ENCODE peak calls at places on chromosomes 13 and 19, in eight cellular contexts. N, Q, V, P, Y, J, A and C are unnamed samples.

GRCh38 chr19:47494729-47495128 is 10.7 kb upstream of the KPTN start:
- DNase-seq in N (no peak), Q (no peak), V (no peak), P (no peak), Y (no peak), J (no peak), A (no peak), C (peak; percentile 69)

GRCh38 chr13:80141114-80141849 is 199.6 kb downstream of the SPRY2 start:
- DNase-seq in N (peak; percentile 24), Q (no peak), V (no peak), P (peak; percentile 49), Y (no peak), J (no peak), A (peak; percentile 63), C (no peak)

GRCh38 chr13:49098198-49098597 is 121.9 kb upstream of the MLNR start:
- DNase-seq in N (peak; percentile 85), Q (peak; percentile 79), V (no peak), P (peak; percentile 86), Y (no peak), J (no peak), A (peak; percentile 38), C (no peak)

GRCh38 chr19:13633522-13633922 is 127.2 kb upstream of the CACNA1A start:
- DNase-seq in N (no peak), Q (no peak), V (no peak), P (no peak), Y (no peak), J (no peak), A (no peak), C (no peak)

GRCh38 chr19:10454267-10454666 is 33.9 kb downstream of the PDE4A start:
- DNase-seq in N (no peak), Q (no peak), V (no peak), P (no peak), Y (no peak), J (no peak), A (no peak), C (peak; percentile 57)

GRCh38 chr19:21308778-21309177 is 20.4 kb downstream of the ZNF708 start:
- DNase-seq in N (no peak), Q (no peak), V (no peak), P (no peak), Y (no peak), J (no peak), A (no peak), C (no peak)

GRCh38 chr13:35994131-35994966 is 136.8 kb downstream of the DCLK1 start:
- DNase-seq in N (peak; percentile 45), Q (peak; percentile 66), V (no peak), P (peak; percentile 84), Y (no peak), J (no peak), A (peak; percentile 92), C (no peak)

GRCh38 chr13:107743983-107744382 is 471.4 kb downstream of the LIG4 start:
- DNase-seq in N (no peak), Q (no peak), V (no peak), P (no peak), Y (no peak), J (no peak), A (no peak), C (no peak)

GRCh38 chr13:50626031-50626643 is 217.4 kb downstream of the DLEU7 start:
- DNase-seq in N (peak; percentile 49), Q (peak; percentile 50), V (no peak), P (peak; percentile 71), Y (no peak), J (no peak), A (peak; percentile 48), C (no peak)

GRCh38 chr19:5107432-5108122 is 138.7 kb downstream of the KDM4B start:
- DNase-seq in N (no peak), Q (no peak), V (no peak), P (no peak), Y (no peak), J (no peak), A (no peak), C (no peak)

GRCh38 chr19:42528354-42529247 is at the start of gene CEACAM1:
- DNase-seq in N (no peak), Q (peak; percentile 79), V (peak; percentile 17), P (no peak), Y (peak; percentile 38), J (no peak), A (no peak), C (no peak)

GRCh38 chr19:14198384-14199376 is 7.3 kb downstream of the ADGRL1 start:
- DNase-seq in N (no peak), Q (no peak), V (no peak), P (no peak), Y (no peak), J (no peak), A (no peak), C (peak; percentile 32)

GRCh38 chr19:19039901-19040300 is 6.5 kb downstream of the ARMC6 start:
- DNase-seq in N (no peak), Q (no peak), V (no peak), P (no peak), Y (no peak), J (no peak), A (no peak), C (no peak)

GRCh38 chr19:38172001-38172400 is 52.0 kb downstream of the DPF1 start:
- DNase-seq in N (no peak), Q (no peak), V (no peak), P (no peak), Y (no peak), J (no peak), A (no peak), C (no peak)

GRCh38 chr13:70568571-70568970 is 460.3 kb upstream of the KLHL1 start:
- DNase-seq in N (peak; percentile 38), Q (peak; percentile 59), V (no peak), P (no peak), Y (no peak), J (no peak), A (no peak), C (no peak)

GRCh38 chr19:48419158-48419920 is 25.9 kb downstream of the GRIN2D start:
- DNase-seq in N (no peak), Q (peak; percentile 40), V (peak; percentile 83), P (no peak), Y (peak; percentile 56), J (peak; percentile 50), A (no peak), C (peak; percentile 77)

GRCh38 chr13:20126460-20127262 is 34.2 kb downstream of the GJA3 start:
- DNase-seq in N (no peak), Q (no peak), V (no peak), P (no peak), Y (no peak), J (no peak), A (no peak), C (no peak)

GRCh38 chr19:19661675-19662251 is 1.7 kb downstream of the ATP13A1 start:
- DNase-seq in N (no peak), Q (no peak), V (peak; percentile 52), P (no peak), Y (peak; percentile 46), J (no peak), A (no peak), C (no peak)

GRCh38 chr19:54523403-54523802 is 20.8 kb downstream of the LAIR2 start:
- DNase-seq in N (no peak), Q (peak; percentile 3), V (peak; percentile 63), P (no peak), Y (no peak), J (peak; percentile 10), A (no peak), C (no peak)

GRCh38 chr13:49210669-49211068 is 9.5 kb upstream of the MLNR start:
- DNase-seq in N (no peak), Q (no peak), V (no peak), P (no peak), Y (no peak), J (no peak), A (no peak), C (no peak)